ENCODE peak calls at places on chromosome 22, in nine cellular contexts. One of them, this sample, is unnamed.

GRCh38 chr22:24994070-24994763 is 41.7 kb downstream of the KIAA1671 start:
- DNase-seq in sigmoid colon: no peak
- DNase-seq in H1: no peak
- DNase-seq in breast epithelium: peak; percentile 74
- DNase-seq in esophagus muscularis mucosa: no peak
- DNase-seq in transverse colon: peak; percentile 87
- DNase-seq in prostate gland: no peak
- DNase-seq in upper lobe of left lung: no peak
- DNase-seq in stomach: peak; percentile 58
- DNase-seq in this sample: no peak

GRCh38 chr22:27218012-27218483 is 560.7 kb downstream of the MIAT start:
- DNase-seq in prostate gland: no peak
- DNase-seq in esophagus muscularis mucosa: no peak
- DNase-seq in sigmoid colon: no peak
- DNase-seq in H1: no peak
- DNase-seq in upper lobe of left lung: no peak
- DNase-seq in transverse colon: no peak
- DNase-seq in breast epithelium: no peak
- DNase-seq in stomach: no peak
- DNase-seq in this sample: no peak

GRCh38 chr22:40463727-40464126 is 93.3 kb downstream of the SGSM3 start:
- DNase-seq in breast epithelium: no peak
- DNase-seq in sigmoid colon: no peak
- DNase-seq in stomach: no peak
- DNase-seq in upper lobe of left lung: no peak
- DNase-seq in transverse colon: no peak
- DNase-seq in esophagus muscularis mucosa: no peak
- DNase-seq in prostate gland: no peak
- DNase-seq in H1: no peak
- DNase-seq in this sample: no peak

GRCh38 chr22:50528682-50529415 is 963 bp downstream of the TYMP start:
- DNase-seq in sigmoid colon: no peak
- DNase-seq in esophagus muscularis mucosa: no peak
- DNase-seq in upper lobe of left lung: peak; percentile 65
- DNase-seq in breast epithelium: no peak
- DNase-seq in transverse colon: peak; percentile 26
- DNase-seq in H1: no peak
- DNase-seq in prostate gland: no peak
- DNase-seq in stomach: no peak
- DNase-seq in this sample: no peak

GRCh38 chr22:24325105-24325757 is 54.6 kb downstream of the SPECC1L start:
- DNase-seq in breast epithelium: no peak
- DNase-seq in H1: no peak
- DNase-seq in sigmoid colon: no peak
- DNase-seq in prostate gland: peak; percentile 19
- DNase-seq in transverse colon: no peak
- DNase-seq in esophagus muscularis mucosa: no peak
- DNase-seq in upper lobe of left lung: no peak
- DNase-seq in stomach: no peak
- DNase-seq in this sample: no peak

GRCh38 chr22:23722168-23722567 is 28.7 kb downstream of the ZNF70 start:
- DNase-seq in transverse colon: no peak
- DNase-seq in breast epithelium: no peak
- DNase-seq in prostate gland: no peak
- DNase-seq in H1: no peak
- DNase-seq in upper lobe of left lung: no peak
- DNase-seq in stomach: no peak
- DNase-seq in sigmoid colon: no peak
- DNase-seq in esophagus muscularis mucosa: no peak
- DNase-seq in this sample: no peak

GRCh38 chr22:28297504-28297903 is 378.4 kb upstream of the PITPNB start:
- DNase-seq in sigmoid colon: no peak
- DNase-seq in transverse colon: peak; percentile 55
- DNase-seq in breast epithelium: no peak
- DNase-seq in upper lobe of left lung: no peak
- DNase-seq in esophagus muscularis mucosa: no peak
- DNase-seq in stomach: no peak
- DNase-seq in prostate gland: no peak
- DNase-seq in H1: no peak
- DNase-seq in this sample: no peak

GRCh38 chr22:26852176-26852575 is 194.8 kb downstream of the MIAT start:
- DNase-seq in transverse colon: no peak
- DNase-seq in stomach: no peak
- DNase-seq in breast epithelium: no peak
- DNase-seq in prostate gland: no peak
- DNase-seq in esophagus muscularis mucosa: peak; percentile 62
- DNase-seq in upper lobe of left lung: no peak
- DNase-seq in H1: no peak
- DNase-seq in sigmoid colon: peak; percentile 15
- DNase-seq in this sample: no peak

GRCh38 chr22:30717331-30717921 is 22.8 kb downstream of the OSBP2 start:
- DNase-seq in sigmoid colon: no peak
- DNase-seq in stomach: no peak
- DNase-seq in breast epithelium: no peak
- DNase-seq in prostate gland: no peak
- DNase-seq in H1: no peak
- DNase-seq in transverse colon: no peak
- DNase-seq in upper lobe of left lung: no peak
- DNase-seq in esophagus muscularis mucosa: no peak
- DNase-seq in this sample: no peak

GRCh38 chr22:30718491-30718890 is 23.8 kb downstream of the OSBP2 start:
- DNase-seq in H1: no peak
- DNase-seq in upper lobe of left lung: no peak
- DNase-seq in prostate gland: no peak
- DNase-seq in transverse colon: no peak
- DNase-seq in sigmoid colon: no peak
- DNase-seq in breast epithelium: no peak
- DNase-seq in esophagus muscularis mucosa: no peak
- DNase-seq in stomach: no peak
- DNase-seq in this sample: no peak

GRCh38 chr22:30712094-30712493 is 17.4 kb downstream of the OSBP2 start:
- DNase-seq in upper lobe of left lung: no peak
- DNase-seq in transverse colon: no peak
- DNase-seq in prostate gland: no peak
- DNase-seq in H1: no peak
- DNase-seq in esophagus muscularis mucosa: no peak
- DNase-seq in stomach: no peak
- DNase-seq in breast epithelium: no peak
- DNase-seq in sigmoid colon: no peak
- DNase-seq in this sample: no peak

GRCh38 chr22:30717952-30718351 is 23.3 kb downstream of the OSBP2 start:
- DNase-seq in sigmoid colon: no peak
- DNase-seq in breast epithelium: no peak
- DNase-seq in prostate gland: no peak
- DNase-seq in stomach: no peak
- DNase-seq in upper lobe of left lung: no peak
- DNase-seq in H1: no peak
- DNase-seq in esophagus muscularis mucosa: no peak
- DNase-seq in transverse colon: no peak
- DNase-seq in this sample: no peak

GRCh38 chr22:30714062-30714461 is 19.4 kb downstream of the OSBP2 start:
- DNase-seq in esophagus muscularis mucosa: no peak
- DNase-seq in H1: no peak
- DNase-seq in prostate gland: no peak
- DNase-seq in transverse colon: no peak
- DNase-seq in stomach: no peak
- DNase-seq in sigmoid colon: no peak
- DNase-seq in upper lobe of left lung: no peak
- DNase-seq in breast epithelium: no peak
- DNase-seq in this sample: no peak
- TF ChIP-seq POLR2AphosphoS5 in esophagus muscularis mucosa: no peak
- TF ChIP-seq POLR2AphosphoS5 in H1: no peak
- TF ChIP-seq POLR2AphosphoS5 in prostate gland: no peak
- TF ChIP-seq POLR2AphosphoS5 in transverse colon: no peak
- TF ChIP-seq POLR2AphosphoS5 in stomach: no peak
- TF ChIP-seq POLR2AphosphoS5 in sigmoid colon: no peak
- TF ChIP-seq POLR2AphosphoS5 in upper lobe of left lung: no peak
- TF ChIP-seq POLR2AphosphoS5 in breast epithelium: no peak
- TF ChIP-seq POLR2AphosphoS5 in this sample: no peak

GRCh38 chr22:46297151-46297819 is 615 bp downstream of the GTSE1 start:
- DNase-seq in esophagus muscularis mucosa: no peak
- DNase-seq in prostate gland: no peak
- DNase-seq in H1: no peak
- DNase-seq in transverse colon: no peak
- DNase-seq in stomach: no peak
- DNase-seq in sigmoid colon: no peak
- DNase-seq in upper lobe of left lung: no peak
- DNase-seq in breast epithelium: no peak
- DNase-seq in this sample: no peak

GRCh38 chr22:46299101-46299500 is 2.4 kb downstream of the GTSE1 start:
- DNase-seq in H1: no peak
- DNase-seq in stomach: no peak
- DNase-seq in breast epithelium: no peak
- DNase-seq in sigmoid colon: no peak
- DNase-seq in prostate gland: no peak
- DNase-seq in transverse colon: no peak
- DNase-seq in esophagus muscularis mucosa: no peak
- DNase-seq in upper lobe of left lung: no peak
- DNase-seq in this sample: peak; percentile 68

GRCh38 chr22:46294784-46295183 is 1.9 kb upstream of the GTSE1 start:
- DNase-seq in upper lobe of left lung: no peak
- DNase-seq in H1: no peak
- DNase-seq in breast epithelium: no peak
- DNase-seq in stomach: no peak
- DNase-seq in sigmoid colon: no peak
- DNase-seq in esophagus muscularis mucosa: no peak
- DNase-seq in transverse colon: no peak
- DNase-seq in prostate gland: no peak
- DNase-seq in this sample: peak; percentile 75

GRCh38 chr22:46295277-46295971 is 1.2 kb upstream of the GTSE1 start:
- DNase-seq in stomach: no peak
- DNase-seq in H1: no peak
- DNase-seq in prostate gland: no peak
- DNase-seq in breast epithelium: no peak
- DNase-seq in esophagus muscularis mucosa: no peak
- DNase-seq in upper lobe of left lung: no peak
- DNase-seq in transverse colon: no peak
- DNase-seq in sigmoid colon: no peak
- DNase-seq in this sample: no peak

DNA sequence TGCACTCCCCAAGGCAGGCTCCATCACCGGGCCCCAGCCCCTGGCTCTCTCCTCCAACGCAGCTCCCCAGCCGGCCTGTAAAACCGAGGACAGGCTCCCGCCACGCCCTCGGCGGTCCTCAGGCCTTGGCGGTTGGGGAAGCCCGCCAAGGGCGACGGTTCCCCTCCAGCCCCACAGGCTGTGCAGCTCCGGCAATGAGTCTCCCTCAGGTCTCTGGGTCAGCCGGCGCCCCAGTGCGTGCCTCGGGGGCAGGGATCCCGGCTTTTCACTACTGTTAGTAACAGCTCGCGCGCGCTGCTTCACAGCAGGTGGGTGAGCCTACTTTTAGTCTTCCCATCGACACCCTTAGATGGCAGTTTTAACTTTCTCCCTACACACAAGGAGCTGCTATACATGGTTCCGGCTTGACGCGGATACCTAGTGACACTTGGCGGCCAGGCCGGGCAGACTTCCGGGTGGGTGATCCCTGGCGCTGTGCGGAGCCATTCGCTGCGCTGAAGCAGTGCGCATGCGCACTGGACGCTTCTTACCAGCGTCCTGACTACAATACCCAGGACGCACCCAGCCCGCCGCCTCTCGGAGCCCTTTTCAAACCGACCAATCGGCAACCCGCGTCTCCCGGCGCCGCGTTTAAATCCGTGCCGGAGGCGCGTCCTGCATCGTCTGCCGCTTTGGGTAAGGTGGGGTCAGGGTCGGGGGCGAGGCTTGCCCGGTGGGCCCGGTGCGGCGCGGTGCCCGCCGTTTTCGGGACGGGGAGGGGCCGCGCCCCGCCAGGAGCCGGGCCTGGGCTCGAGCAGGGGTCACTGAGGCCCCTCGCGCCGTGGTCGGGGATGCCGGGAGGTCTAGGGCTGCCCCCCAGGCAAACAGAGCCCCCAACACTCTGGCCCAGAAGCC is at the start of gene GTSE1:
- DNase-seq in H1: peak; percentile 96
- DNase-seq in transverse colon: peak; percentile 98
- DNase-seq in breast epithelium: peak; percentile 97
- DNase-seq in upper lobe of left lung: peak; percentile 98
- DNase-seq in sigmoid colon: peak; percentile 99
- DNase-seq in prostate gland: peak; percentile 97
- DNase-seq in esophagus muscularis mucosa: peak; percentile 99
- DNase-seq in stomach: peak; percentile 99
- DNase-seq in this sample: peak; percentile 100
- TF ChIP-seq POLR2A in H1: no peak
- TF ChIP-seq POLR2A in transverse colon: peak; percentile 74
- TF ChIP-seq POLR2A in breast epithelium: peak; percentile 34
- TF ChIP-seq POLR2A in upper lobe of left lung: peak; percentile 55
- TF ChIP-seq POLR2A in sigmoid colon: no peak
- TF ChIP-seq POLR2A in prostate gland: peak; percentile 56
- TF ChIP-seq POLR2A in esophagus muscularis mucosa: no peak
- TF ChIP-seq POLR2A in stomach: no peak
- TF ChIP-seq POLR2A in this sample: no peak

GRCh38 chr22:31291716-31292644 is at the start of gene PIK3IP1:
- DNase-seq in H1: peak; percentile 83
- DNase-seq in breast epithelium: peak; percentile 83
- DNase-seq in esophagus muscularis mucosa: peak; percentile 97
- DNase-seq in upper lobe of left lung: peak; percentile 82
- DNase-seq in sigmoid colon: peak; percentile 96
- DNase-seq in stomach: peak; percentile 92
- DNase-seq in prostate gland: peak; percentile 91
- DNase-seq in transverse colon: peak; percentile 95
- DNase-seq in this sample: peak; percentile 96
- H3K4me3 ChIP-seq in H1: peak within 1 kb of the TSS; percentile 36
- H3K4me3 ChIP-seq in breast epithelium: peak within 1 kb of the TSS; percentile 85
- H3K4me3 ChIP-seq in esophagus muscularis mucosa: peak within 1 kb of the TSS; percentile 82
- H3K4me3 ChIP-seq in upper lobe of left lung: peak within 1 kb of the TSS; percentile 68
- H3K4me3 ChIP-seq in sigmoid colon: peak within 1 kb of the TSS; percentile 79
- H3K4me3 ChIP-seq in stomach: peak within 1 kb of the TSS; percentile 56
- H3K4me3 ChIP-seq in prostate gland: peak within 1 kb of the TSS; percentile 48
- H3K4me3 ChIP-seq in transverse colon: peak within 1 kb of the TSS; percentile 70
- H3K4me3 ChIP-seq in this sample: peak within 1 kb of the TSS; percentile 87

GRCh38 chr22:37609240-37610152 is 862 bp downstream of the GGA1 start:
- DNase-seq in sigmoid colon: no peak
- DNase-seq in transverse colon: no peak
- DNase-seq in breast epithelium: no peak
- DNase-seq in esophagus muscularis mucosa: no peak
- DNase-seq in H1: no peak
- DNase-seq in prostate gland: no peak
- DNase-seq in stomach: no peak
- DNase-seq in upper lobe of left lung: no peak
- DNase-seq in this sample: no peak
- TF ChIP-seq POLR2AphosphoS5 in sigmoid colon: no peak
- TF ChIP-seq POLR2AphosphoS5 in transverse colon: no peak
- TF ChIP-seq POLR2AphosphoS5 in breast epithelium: no peak
- TF ChIP-seq POLR2AphosphoS5 in esophagus muscularis mucosa: no peak
- TF ChIP-seq POLR2AphosphoS5 in H1: no peak
- TF ChIP-seq POLR2AphosphoS5 in prostate gland: no peak
- TF ChIP-seq POLR2AphosphoS5 in stomach: no peak
- TF ChIP-seq POLR2AphosphoS5 in upper lobe of left lung: no peak
- TF ChIP-seq POLR2AphosphoS5 in this sample: no peak

This sample was measured in spleen.